ENCODE peak calls at places on chromosomes 6 and 20, in six cellular contexts. O is WERI-Rb-1, R is nephron progenitor cell, X is tibial nerve, E is foreskin keratinocyte, M is mammary epithelial cell. S is an unnamed sample.

GRCh38 chr6:158894192-158894591 is 75.0 kb upstream of the EZR start:
- DNase-seq in O (no peak), R (no peak), X (no peak), E (peak), M (peak), S (peak)

GRCh38 chr6:35247642-35248231 is 11.8 kb upstream of the ZNF76 start:
- DNase-seq in O (no peak), R (no peak), X (no peak), E (no peak), M (no peak), S (no peak)

GRCh38 chr6:158170656-158171081 is 2.5 kb downstream of the GTF2H5 start:
- DNase-seq in O (no peak), R (no peak), X (no peak), E (peak), M (peak), S (peak)

GRCh38 chr6:107746461-107747030 is 77.6 kb downstream of the SCML4 start:
- DNase-seq in O (no peak), R (no peak), X (no peak), E (no peak), M (no peak), S (no peak)

GRCh38 chr6:98530732-98531131 is 303.6 kb upstream of the POU3F2 start:
- DNase-seq in O (no peak), R (no peak), X (no peak), E (no peak), M (peak), S (no peak)

GRCh38 chr6:117142145-117142544 is 123.2 kb upstream of the VGLL2 start:
- DNase-seq in O (no peak), R (no peak), X (no peak), E (no peak), M (no peak), S (no peak)

GRCh38 chr20:37520417-37520751 is 666 bp upstream of the NNAT start:
- DNase-seq in O (no peak), R (no peak), X (no peak), E (no peak), M (no peak), S (no peak)

GRCh38 chr6:31581511-31582229 is 554 bp downstream of the LTB start:
- DNase-seq in O (no peak), R (peak), X (no peak), E (no peak), M (no peak), S (peak)

GRCh38 chr6:54802775-54803631 is 43.6 kb upstream of the FAM83B start:
- DNase-seq in O (no peak), R (no peak), X (no peak), E (peak), M (peak), S (peak)

GRCh38 chr6:168031411-168032382 is 34.2 kb downstream of the KIF25 start:
- DNase-seq in O (no peak), R (no peak), X (no peak), E (no peak), M (no peak), S (no peak)

GRCh38 chr20:10462516-10462915 is 27.4 kb downstream of the SLX4IP start:
- DNase-seq in O (no peak), R (no peak), X (no peak), E (no peak), M (no peak), S (no peak)

GRCh38 chr6:12230523-12230922 is 59.6 kb upstream of the EDN1 start:
- DNase-seq in O (no peak), R (no peak), X (no peak), E (no peak), M (no peak), S (no peak)

GRCh38 chr6:148445620-148446019 is 103.0 kb downstream of the SASH1 start:
- DNase-seq in O (no peak), R (no peak), X (no peak), E (peak), M (peak), S (no peak)

GRCh38 chr6:89834884-89835792 is 5.5 kb downstream of the CASP8AP2 start:
- DNase-seq in O (no peak), R (no peak), X (no peak), E (no peak), M (no peak), S (no peak)

GRCh38 chr6:144413418-144413817 is 128.3 kb downstream of the UTRN start:
- DNase-seq in O (no peak), R (no peak), X (no peak), E (no peak), M (no peak), S (no peak)

GRCh38 chr6:149483302-149483701 is 1.5 kb downstream of the ZC3H12D start:
- DNase-seq in O (no peak), R (no peak), X (no peak), E (no peak), M (no peak), S (no peak)

GRCh38 chr6:149483849-149484635 is 772 bp downstream of the ZC3H12D start:
- DNase-seq in O (no peak), R (no peak), X (no peak), E (no peak), M (no peak), S (no peak)

GRCh38 chr6:149487316-149487715 is 2.5 kb upstream of the ZC3H12D start:
- DNase-seq in O (no peak), R (no peak), X (no peak), E (no peak), M (no peak), S (no peak)

GRCh38 chr6:149482542-149483261 is 2.1 kb downstream of the ZC3H12D start:
- DNase-seq in O (no peak), R (no peak), X (no peak), E (no peak), M (no peak), S (no peak)

GRCh38 chr6:149484733-149485700 is at the start of gene ZC3H12D:
- DNase-seq in O (no peak), R (no peak), X (no peak), E (no peak), M (no peak), S (peak)
- TF ChIP-seq CTCF in O (no peak), R (no peak), X (peak), E (peak), M (no peak), S (no peak)

DNA sequence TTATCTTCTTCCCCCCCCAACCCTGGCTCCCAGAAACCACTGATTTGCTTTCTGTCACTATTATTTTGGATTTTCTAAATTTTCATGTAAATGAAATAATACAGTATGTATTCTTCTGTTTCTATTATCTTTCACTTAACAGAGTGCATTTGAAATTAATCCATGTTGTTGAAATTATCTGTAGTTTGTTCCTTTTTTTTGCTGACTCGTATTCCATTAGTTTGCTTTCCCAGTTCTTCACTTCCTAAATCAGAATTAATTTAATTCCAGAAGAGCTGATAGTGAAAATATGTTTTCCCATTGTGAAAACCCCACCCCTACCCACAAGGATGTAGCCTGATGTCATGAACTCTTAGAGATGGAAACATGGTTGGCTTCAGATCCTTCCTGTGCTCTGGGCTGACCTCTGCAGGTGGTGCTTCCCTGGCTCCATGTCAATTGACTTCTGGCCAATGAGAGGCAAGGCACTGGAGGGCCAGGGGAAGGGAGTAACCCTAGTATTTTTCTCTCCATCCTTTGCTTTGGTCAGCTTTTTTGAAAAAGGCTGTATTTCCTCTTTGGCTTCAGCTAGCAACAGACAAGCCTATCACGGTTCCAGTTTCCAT is 244.4 kb upstream of the HSF2 start:
- DNase-seq in O (no peak), R (no peak), X (no peak), E (no peak), M (no peak), S (no peak)
- TF ChIP-seq CTCF in O (no peak), R (no peak), X (no peak), E (no peak), M (no peak), S (no peak)

DNA sequence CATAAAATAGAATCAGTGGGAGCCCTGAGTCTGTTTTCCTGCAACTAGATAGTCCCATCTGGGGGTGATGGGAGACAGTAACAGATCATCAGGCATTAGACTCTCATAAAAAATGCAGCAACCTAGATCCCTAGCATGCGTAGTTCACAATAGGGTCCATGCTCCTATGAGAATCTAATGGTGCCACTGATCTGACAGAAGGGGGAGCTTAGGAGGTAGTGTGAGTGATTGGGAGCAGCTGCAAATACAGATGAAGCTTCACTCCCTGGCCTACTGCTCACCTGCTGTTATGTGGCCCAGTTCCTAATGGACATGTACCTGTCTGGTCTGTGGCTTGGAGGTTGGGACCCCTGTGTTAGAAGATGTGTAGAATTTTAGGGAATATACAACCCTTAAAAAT is 904.5 kb upstream of the EPHA7 start:
- DNase-seq in O (peak), R (no peak), X (no peak), E (peak), M (no peak), S (no peak)
- TF ChIP-seq CTCF in O (peak), R (no peak), X (no peak), E (peak), M (no peak), S (no peak)

GRCh38 chr6:85662251-85662650 is 19.6 kb upstream of the SYNCRIP start:
- DNase-seq in O (no peak), R (no peak), X (no peak), E (no peak), M (no peak), S (no peak)

GRCh38 chr6:85660181-85660611 is 17.5 kb upstream of the SYNCRIP start:
- DNase-seq in O (peak), R (no peak), X (no peak), E (peak), M (peak), S (no peak)
- TF ChIP-seq CTCF in O (peak), R (no peak), X (no peak), E (peak), M (peak), S (no peak)

S was measured in Calu3.